ENCODE peak calls at places on chromosomes 7 and 10, in seven cellular contexts. S is hippocampal formation; Z is activated CD4-positive, alpha-beta T cell treated with anti-CD3 and anti-CD28 coated beads, Interleukin-2, amount 50 U/mL, for 1 hour; J is ELR; N is NCI-H1694 treated with DMSO at 0.1 percent for 48 hours; H is LoVo; U is GM23248. O is an unnamed sample.

GRCh38 chr10:29409241-29410051 is 120.6 kb downstream of the LYZL1 start:
- DNase-seq in N (peak), J (peak), Z (peak), S (peak), H (peak), U (peak), O (peak)

GRCh38 chr7:28708033-28708451 is 250.1 kb downstream of the TRIL start:
- DNase-seq in Z (no peak), N (no peak), H (no peak), J (no peak), S (no peak), U (peak), O (peak)

GRCh38 chr7:122791959-122792545 is 89.3 kb upstream of the RNF148 start:
- DNase-seq in S (no peak), H (no peak), N (no peak), Z (no peak), J (no peak), U (no peak), O (no peak)

GRCh38 chr10:88735661-88736060 is 24.2 kb upstream of the LIPN start:
- DNase-seq in J (peak), S (no peak), H (no peak), Z (no peak), U (peak), N (no peak), O (no peak)

GRCh38 chr10:99983280-99983988 is 26.3 kb downstream of the DNMBP start:
- DNase-seq in J (peak), H (no peak), S (no peak), Z (no peak), N (peak), U (peak), O (no peak)

GRCh38 chr7:129163875-129164544 is 19.5 kb downstream of the TSPAN33 start:
- DNase-seq in N (peak), J (peak), U (peak), Z (no peak), H (peak), S (no peak), O (peak)

GRCh38 chr7:129644634-129645230 is 33.2 kb downstream of the NRF1 start:
- DNase-seq in N (peak), U (peak), S (no peak), Z (no peak), H (peak), J (peak), O (peak)

GRCh38 chr7:39042706-39043105 is 65.0 kb downstream of the POU6F2 start:
- DNase-seq in U (no peak), S (no peak), N (no peak), Z (no peak), H (no peak), J (no peak), O (no peak)

GRCh38 chr7:44063894-44064651 is 1.3 kb downstream of the PGAM2 start:
- DNase-seq in Z (no peak), H (no peak), U (no peak), J (peak), S (no peak), N (no peak), O (no peak)

GRCh38 chr10:104931723-104932122 is 290.6 kb downstream of the SORCS3 start:
- DNase-seq in H (no peak), Z (no peak), S (no peak), N (no peak), U (no peak), J (no peak), O (no peak)

GRCh38 chr10:3968727-3969126 is 183.7 kb upstream of the KLF6 start:
- DNase-seq in Z (no peak), N (no peak), H (no peak), S (no peak), U (no peak), J (no peak), O (no peak)

GRCh38 chr10:103772096-103772845 is 83.1 kb downstream of the SH3PXD2A start:
- DNase-seq in S (peak), U (peak), N (peak), H (peak), Z (peak), J (peak), O (peak)

GRCh38 chr10:36781570-36781969 is 343.8 kb upstream of the ANKRD30A start:
- DNase-seq in H (no peak), J (no peak), N (no peak), U (no peak), Z (no peak), S (no peak), O (no peak)

GRCh38 chr7:25032774-25033743 is 53.1 kb upstream of the OSBPL3 start:
- DNase-seq in J (peak), N (no peak), H (no peak), U (peak), S (no peak), Z (no peak), O (peak)

GRCh38 chr10:48332166-48332870 is 25.8 kb downstream of the MAPK8 start:
- DNase-seq in Z (no peak), J (no peak), U (no peak), N (no peak), S (no peak), H (no peak), O (no peak)

GRCh38 chr7:6422926-6423632 is 24.7 kb downstream of the DAGLB start:
- DNase-seq in H (no peak), J (no peak), U (no peak), S (no peak), N (no peak), Z (no peak), O (no peak)

GRCh38 chr7:574661-575395 is 55.2 kb upstream of the PDGFA start:
- DNase-seq in N (peak), S (no peak), H (no peak), U (no peak), J (no peak), Z (no peak), O (no peak)

GRCh38 chr10:132611986-132612385 is 74.4 kb downstream of the INPP5A start:
- DNase-seq in N (no peak), S (no peak), J (no peak), Z (no peak), U (no peak), H (no peak), O (no peak)

GRCh38 chr7:131066635-131067034 is 261.0 kb upstream of the MKLN1 start:
- DNase-seq in U (peak), Z (no peak), N (no peak), H (no peak), J (peak), S (no peak), O (peak)

GRCh38 chr10:88411772-88412349 is 171.3 kb downstream of the RNLS start:
- DNase-seq in N (no peak), U (peak), H (no peak), S (no peak), J (no peak), Z (no peak), O (peak)

GRCh38 chr7:54722502-54722901 is 36.5 kb downstream of the SEC61G start:
- DNase-seq in H (no peak), Z (no peak), S (no peak), J (no peak), N (no peak), U (no peak), O (no peak)

GRCh38 chr7:42479452-42480303 is 242.7 kb upstream of the GLI3 start:
- DNase-seq in U (no peak), H (no peak), Z (no peak), J (no peak), S (no peak), N (no peak), O (peak)

GRCh38 chr7:134792968-134793367 is 13.5 kb downstream of the CALD1 start:
- DNase-seq in N (no peak), H (no peak), J (peak), Z (no peak), U (peak), S (no peak), O (peak)

GRCh38 chr10:50610364-50610763 is 13.4 kb downstream of the SGMS1 start:
- DNase-seq in J (no peak), N (no peak), H (no peak), U (no peak), S (no peak), Z (no peak), O (no peak)

GRCh38 chr10:76117949-76118348 is 686.5 kb downstream of the LRMDA start:
- DNase-seq in S (no peak), J (peak), H (no peak), N (no peak), Z (no peak), U (peak), O (peak)

GRCh38 chr10:106935978-106936451 is 228.5 kb downstream of the SORCS1 start:
- DNase-seq in N (no peak), U (no peak), S (no peak), H (no peak), J (no peak), Z (no peak), O (no peak)